ENCODE peak calls at places on chromosomes 2 and 18, in ten cellular contexts. F, N, T, D, Y, O, E, Z, I and B are unnamed samples.

GRCh38 chr2:240598311-240598911 is 11.9 kb downstream of the CAPN10 start:
- DNase-seq in F (no peak), N (no peak), T (peak), D (no peak), Y (no peak), O (no peak), E (peak), Z (peak), I (peak), B (peak)

GRCh38 chr2:19046986-19047780 is 311.2 kb downstream of the OSR1 start:
- DNase-seq in F (no peak), N (no peak), T (no peak), D (no peak), Y (no peak), O (no peak), E (peak), Z (no peak), I (no peak), B (no peak)

GRCh38 chr2:168402531-168402930 is 53.5 kb upstream of the CERS6 start:
- DNase-seq in F (no peak), N (no peak), T (no peak), D (no peak), Y (no peak), O (no peak), E (no peak), Z (no peak), I (no peak), B (no peak)

GRCh38 chr18:49510393-49511115 is 23.5 kb upstream of the C18orf32 start:
- DNase-seq in F (no peak), N (peak), T (no peak), D (peak), Y (peak), O (no peak), E (peak), Z (peak), I (peak), B (peak)

GRCh38 chr2:237870126-237870525 is 10.7 kb downstream of the RAMP1 start:
- DNase-seq in F (no peak), N (no peak), T (no peak), D (no peak), Y (no peak), O (no peak), E (no peak), Z (peak), I (no peak), B (no peak)

GRCh38 chr2:2045191-2045590 is 285.9 kb downstream of the MYT1L start:
- DNase-seq in F (no peak), N (no peak), T (no peak), D (no peak), Y (no peak), O (no peak), E (no peak), Z (no peak), I (no peak), B (no peak)

GRCh38 chr2:178211943-178212342 is 17.6 kb downstream of the OSBPL6 start:
- DNase-seq in F (no peak), N (no peak), T (no peak), D (no peak), Y (no peak), O (no peak), E (no peak), Z (no peak), I (no peak), B (no peak)

GRCh38 chr18:23077493-23078256 is 57.6 kb upstream of the CABLES1 start:
- DNase-seq in F (no peak), N (peak), T (no peak), D (peak), Y (no peak), O (no peak), E (no peak), Z (no peak), I (no peak), B (peak)

GRCh38 chr18:3402962-3403585 is 46.9 kb upstream of the TGIF1 start:
- DNase-seq in F (peak), N (peak), T (no peak), D (no peak), Y (peak), O (no peak), E (no peak), Z (no peak), I (no peak), B (no peak)

GRCh38 chr2:45869165-45869501 is 217.7 kb downstream of the PRKCE start:
- DNase-seq in F (no peak), N (no peak), T (no peak), D (no peak), Y (no peak), O (no peak), E (no peak), Z (no peak), I (no peak), B (no peak)

GRCh38 chr2:14540003-14540402 is 92.5 kb upstream of the LRATD1 start:
- DNase-seq in F (no peak), N (no peak), T (no peak), D (no peak), Y (no peak), O (no peak), E (no peak), Z (no peak), I (no peak), B (no peak)

GRCh38 chr2:211455225-211455841 is 898.9 kb downstream of the CPS1 start:
- DNase-seq in F (peak), N (peak), T (no peak), D (peak), Y (peak), O (no peak), E (no peak), Z (no peak), I (peak), B (no peak)

GRCh38 chr18:13831864-13832508 is 8.0 kb downstream of the MC5R start:
- DNase-seq in F (no peak), N (peak), T (no peak), D (no peak), Y (no peak), O (no peak), E (no peak), Z (no peak), I (no peak), B (no peak)

GRCh38 chr2:199460101-199460671 is 2.4 kb upstream of the SATB2 start:
- DNase-seq in F (no peak), N (peak), T (no peak), D (no peak), Y (peak), O (no peak), E (no peak), Z (no peak), I (no peak), B (no peak)

GRCh38 chr2:8684421-8684884 is 2.6 kb downstream of the ID2 start:
- DNase-seq in F (no peak), N (peak), T (no peak), D (peak), Y (peak), O (no peak), E (peak), Z (no peak), I (peak), B (no peak)

GRCh38 chr2:234286118-234286598 is 210.7 kb downstream of the ARL4C start:
- DNase-seq in F (no peak), N (no peak), T (no peak), D (no peak), Y (no peak), O (no peak), E (no peak), Z (no peak), I (no peak), B (no peak)

GRCh38 chr2:138485019-138485418 is 16.6 kb upstream of the SPOPL start:
- DNase-seq in F (no peak), N (no peak), T (no peak), D (no peak), Y (no peak), O (no peak), E (no peak), Z (no peak), I (no peak), B (no peak)

GRCh38 chr2:196431076-196431475 is 208.4 kb upstream of the CCDC150 start:
- DNase-seq in F (no peak), N (no peak), T (no peak), D (no peak), Y (no peak), O (no peak), E (no peak), Z (no peak), I (no peak), B (no peak)

GRCh38 chr18:48942554-48943261 is 8.1 kb downstream of the SMAD7 start:
- DNase-seq in F (peak), N (peak), T (no peak), D (peak), Y (no peak), O (peak), E (no peak), Z (peak), I (no peak), B (peak)

GRCh38 chr2:207762146-207762545 is 7.6 kb downstream of the FZD5 start:
- DNase-seq in F (no peak), N (no peak), T (no peak), D (no peak), Y (no peak), O (no peak), E (no peak), Z (no peak), I (no peak), B (no peak)

GRCh38 chr2:127913808-127914457 is 28.2 kb upstream of the AMMECR1L start:
- DNase-seq in F (no peak), N (peak), T (no peak), D (no peak), Y (no peak), O (no peak), E (no peak), Z (no peak), I (no peak), B (no peak)

GRCh38 chr2:64594563-64594989 is 59.1 kb downstream of the SERTAD2 start:
- DNase-seq in F (no peak), N (no peak), T (no peak), D (no peak), Y (no peak), O (peak), E (no peak), Z (no peak), I (no peak), B (no peak)

GRCh38 chr18:30658306-30658705 is 384.2 kb downstream of the DSC3 start:
- DNase-seq in F (no peak), N (no peak), T (no peak), D (no peak), Y (no peak), O (no peak), E (no peak), Z (no peak), I (no peak), B (no peak)

GRCh38 chr2:182642328-182642727 is 73.7 kb upstream of the DNAJC10 start:
- DNase-seq in F (peak), N (peak), T (peak), D (peak), Y (no peak), O (no peak), E (peak), Z (peak), I (peak), B (peak)

GRCh38 chr18:51867767-51868166 is 472.2 kb upstream of the DCC start:
- DNase-seq in F (no peak), N (no peak), T (no peak), D (no peak), Y (peak), O (no peak), E (no peak), Z (no peak), I (no peak), B (peak)

GRCh38 chr2:127015106-127015910 is 91.6 kb downstream of the BIN1 start:
- DNase-seq in F (no peak), N (no peak), T (no peak), D (no peak), Y (no peak), O (no peak), E (no peak), Z (no peak), I (no peak), B (no peak)

GRCh38 chr2:95265182-95265581 is 9.1 kb upstream of the PROM2 start:
- DNase-seq in F (no peak), N (no peak), T (peak), D (no peak), Y (no peak), O (no peak), E (no peak), Z (no peak), I (no peak), B (no peak)

GRCh38 chr2:71665168-71666093 is 212.1 kb downstream of the DYSF start:
- DNase-seq in F (no peak), N (no peak), T (peak), D (no peak), Y (no peak), O (no peak), E (no peak), Z (no peak), I (no peak), B (no peak)

GRCh38 chr2:60548844-60549243 is 4.6 kb downstream of the BCL11A start:
- DNase-seq in F (no peak), N (no peak), T (no peak), D (no peak), Y (no peak), O (no peak), E (no peak), Z (no peak), I (no peak), B (no peak)

GRCh38 chr2:167134381-167135072 is 246.2 kb downstream of the XIRP2 start:
- DNase-seq in F (no peak), N (peak), T (no peak), D (no peak), Y (no peak), O (peak), E (no peak), Z (no peak), I (no peak), B (no peak)

GRCh38 chr2:118642501-118642900 is 204.9 kb downstream of the EN1 start:
- DNase-seq in F (no peak), N (no peak), T (no peak), D (no peak), Y (no peak), O (no peak), E (no peak), Z (no peak), I (no peak), B (no peak)

GRCh38 chr2:41927581-41928260 is 120.1 kb upstream of the PKDCC start:
- DNase-seq in F (no peak), N (no peak), T (peak), D (no peak), Y (no peak), O (no peak), E (peak), Z (peak), I (no peak), B (no peak)

GRCh38 chr2:221914334-221914733 is 342.2 kb upstream of the EPHA4 start:
- DNase-seq in F (no peak), N (no peak), T (no peak), D (no peak), Y (no peak), O (no peak), E (no peak), Z (no peak), I (no peak), B (no peak)

GRCh38 chr2:215881582-215881981 is 131.8 kb downstream of the MREG start:
- DNase-seq in F (no peak), N (no peak), T (no peak), D (no peak), Y (no peak), O (no peak), E (no peak), Z (no peak), I (no peak), B (no peak)

GRCh38 chr2:113180131-113180946 is 6.6 kb downstream of the PSD4 start:
- DNase-seq in F (no peak), N (no peak), T (peak), D (no peak), Y (no peak), O (no peak), E (no peak), Z (no peak), I (no peak), B (peak)

GRCh38 chr2:187228986-187229385 is 219.1 kb downstream of the CALCRL start:
- DNase-seq in F (no peak), N (no peak), T (no peak), D (no peak), Y (no peak), O (no peak), E (no peak), Z (no peak), I (no peak), B (no peak)

GRCh38 chr2:187220100-187220499 is 228.0 kb downstream of the CALCRL start:
- DNase-seq in F (no peak), N (no peak), T (no peak), D (no peak), Y (no peak), O (no peak), E (no peak), Z (no peak), I (no peak), B (no peak)

GRCh38 chr2:187230088-187230487 is 218.0 kb downstream of the CALCRL start:
- DNase-seq in F (no peak), N (no peak), T (no peak), D (no peak), Y (no peak), O (no peak), E (no peak), Z (no peak), I (no peak), B (no peak)

DNA sequence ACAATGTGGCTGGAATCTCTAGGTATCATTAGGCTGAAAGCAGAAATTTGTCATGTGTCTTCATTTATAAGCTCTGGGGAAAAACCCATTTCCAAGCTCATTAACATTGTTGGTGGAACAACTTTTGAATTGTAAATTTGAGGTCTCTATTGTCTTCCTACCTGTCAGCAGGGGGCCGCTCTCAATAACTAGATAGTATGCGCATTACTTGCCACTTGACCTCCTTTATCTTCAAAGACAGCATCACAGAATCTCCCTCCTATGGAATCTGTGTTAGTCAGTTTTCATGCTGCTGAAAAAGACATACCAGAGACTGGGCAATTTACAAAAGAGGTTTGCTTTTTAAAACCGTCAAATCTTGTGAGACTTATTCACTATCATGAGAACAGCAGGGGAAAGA is 223.1 kb downstream of the CALCRL start:
- DNase-seq in F (no peak), N (no peak), T (no peak), D (no peak), Y (no peak), O (no peak), E (no peak), Z (no peak), I (no peak), B (no peak)
- H3K4me3 ChIP-seq in F (no peak), N (no peak), T (no peak), D (no peak), Y (no peak), O (no peak), E (no peak), Z (no peak), I (no peak), B (no peak)

GRCh38 chr2:191885103-191885502 is 38.2 kb upstream of the CAVIN2 start:
- DNase-seq in F (no peak), N (no peak), T (no peak), D (no peak), Y (no peak), O (no peak), E (no peak), Z (no peak), I (no peak), B (no peak)

GRCh38 chr2:191877875-191878274 is 31.0 kb upstream of the CAVIN2 start:
- DNase-seq in F (no peak), N (no peak), T (no peak), D (no peak), Y (no peak), O (no peak), E (no peak), Z (no peak), I (no peak), B (no peak)

GRCh38 chr2:191885650-191886049 is 38.8 kb upstream of the CAVIN2 start:
- DNase-seq in F (no peak), N (no peak), T (no peak), D (no peak), Y (no peak), O (no peak), E (no peak), Z (no peak), I (no peak), B (no peak)

GRCh38 chr2:191878576-191879298 is 31.8 kb upstream of the CAVIN2 start:
- DNase-seq in F (peak), N (peak), T (no peak), D (no peak), Y (no peak), O (peak), E (no peak), Z (no peak), I (no peak), B (no peak)

DNA sequence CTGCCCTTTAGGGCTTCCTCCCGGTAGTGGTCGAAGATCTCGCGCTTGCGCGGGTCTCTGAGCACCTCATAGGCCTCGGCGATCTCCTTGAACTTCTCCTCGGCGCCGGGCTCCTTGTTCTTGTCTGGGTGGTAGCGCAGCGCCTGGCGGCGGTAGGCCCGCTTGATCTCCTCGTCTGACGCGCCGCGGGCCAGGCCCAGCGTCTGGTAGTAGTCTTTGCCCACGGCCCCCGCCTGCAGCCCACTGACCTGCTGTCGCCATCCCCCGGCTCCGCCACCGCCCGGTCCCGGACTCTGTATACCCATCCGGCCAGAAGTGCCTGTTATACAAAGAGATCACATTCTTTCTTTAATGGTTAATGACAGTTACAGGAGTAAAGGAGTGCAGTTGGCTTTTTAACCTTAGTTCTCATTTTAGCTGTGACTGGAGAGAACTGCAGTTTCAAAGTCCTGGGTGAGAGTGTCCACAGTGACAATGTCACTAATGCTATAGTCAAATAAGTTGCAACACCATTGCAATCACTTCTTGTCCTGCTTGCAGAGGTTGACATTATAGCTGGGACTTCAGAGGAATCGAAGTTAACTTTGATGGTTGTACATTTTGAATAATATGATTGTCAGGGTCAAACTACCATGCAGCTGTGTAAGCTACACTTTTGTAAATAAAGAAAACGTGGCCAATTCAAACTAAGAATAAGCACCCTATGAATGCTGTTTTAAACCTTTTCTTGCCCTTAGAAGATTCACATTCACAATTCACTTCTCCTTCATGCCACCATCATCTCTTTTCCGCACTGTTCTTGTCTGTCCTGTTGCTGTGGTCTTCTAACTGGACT is 35.3 kb upstream of the CAVIN2 start:
- DNase-seq in F (no peak), N (no peak), T (no peak), D (no peak), Y (no peak), O (no peak), E (no peak), Z (peak), I (no peak), B (no peak)
- H3K4me3 ChIP-seq in F (no peak), N (no peak), T (no peak), D (no peak), Y (no peak), O (no peak), E (no peak), Z (no peak), I (no peak), B (no peak)

DNA sequence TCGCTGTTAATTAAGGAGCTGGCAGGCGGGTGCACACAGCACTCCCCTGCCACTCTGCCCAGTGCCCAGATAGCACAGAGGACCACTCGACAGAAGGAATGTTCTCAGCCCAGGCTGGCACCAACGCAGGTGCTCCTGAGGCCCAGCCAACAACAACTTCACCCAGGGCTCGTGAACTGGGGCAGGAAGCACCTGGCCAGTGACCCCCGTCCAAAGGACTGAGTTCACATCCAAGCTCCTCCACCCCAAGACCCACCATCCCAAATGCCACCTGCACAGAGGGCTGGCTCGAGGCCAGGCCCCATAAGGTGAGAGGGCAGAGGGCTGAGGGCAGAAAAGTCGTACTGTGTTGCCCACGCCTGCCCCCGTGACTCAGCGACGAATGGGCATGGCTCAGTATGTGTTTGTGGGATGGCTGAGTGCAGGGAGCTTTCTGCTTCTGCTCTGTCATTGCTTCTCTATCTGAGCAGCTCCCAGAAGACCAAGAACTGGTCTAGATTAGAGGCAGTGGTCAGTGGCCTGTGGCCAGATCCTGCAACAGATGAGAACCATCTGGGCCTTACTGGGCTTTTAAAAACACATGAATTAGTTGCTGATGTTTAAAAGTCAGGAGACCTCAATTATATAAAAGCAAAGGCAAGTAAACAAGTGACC is 68.4 kb downstream of the POLR1A start:
- DNase-seq in F (peak), N (no peak), T (peak), D (peak), Y (no peak), O (no peak), E (peak), Z (peak), I (no peak), B (peak)
- H3K4me3 ChIP-seq in F (no peak), N (no peak), T (no peak), D (no peak), Y (no peak), O (no peak), E (no peak), Z (no peak), I (no peak), B (no peak)

DNA sequence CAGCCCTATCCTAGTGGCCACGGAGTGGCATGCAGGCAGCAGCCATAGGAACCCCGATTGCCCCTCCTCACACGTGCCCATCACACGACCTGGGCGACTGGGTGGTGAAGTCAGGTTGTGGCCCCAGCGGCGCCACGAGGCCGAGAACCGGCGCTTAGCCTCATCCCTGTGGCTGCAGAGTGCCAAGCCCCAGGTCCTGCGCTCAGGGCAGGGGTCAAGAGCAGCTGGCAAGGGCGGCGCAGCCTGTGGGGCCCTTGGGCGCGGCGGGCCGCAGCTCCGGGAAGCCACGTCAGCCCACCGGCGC is 73.3 kb downstream of the RPIA start:
- DNase-seq in F (no peak), N (no peak), T (no peak), D (no peak), Y (no peak), O (no peak), E (no peak), Z (no peak), I (no peak), B (no peak)
- H3K4me3 ChIP-seq in F (peak), N (no peak), T (no peak), D (no peak), Y (no peak), O (no peak), E (no peak), Z (peak), I (no peak), B (no peak)